ENCODE peak calls at places on chromosome 12, in nine cellular contexts. One of them, this sample, is unnamed.

GRCh38 chr12:15629108-15629507 is 160.1 kb downstream of the EPS8 start:
- DNase-seq in CD8-positive, alpha-beta memory T cell: no peak
- DNase-seq in colonic mucosa: peak
- DNase-seq in left lung: no peak
- DNase-seq in upper lobe of right lung: no peak
- DNase-seq in CD4-positive, alpha-beta T cell: no peak
- DNase-seq in adrenal gland: peak
- DNase-seq in suprapubic skin: peak
- DNase-seq in neural progenitor cell: peak
- DNase-seq in this sample: no peak

GRCh38 chr12:90695415-90695814 is 259.6 kb downstream of the CCER1 start:
- DNase-seq in suprapubic skin: no peak
- DNase-seq in neural progenitor cell: no peak
- DNase-seq in CD8-positive, alpha-beta memory T cell: no peak
- DNase-seq in left lung: no peak
- DNase-seq in upper lobe of right lung: no peak
- DNase-seq in colonic mucosa: no peak
- DNase-seq in adrenal gland: no peak
- DNase-seq in CD4-positive, alpha-beta T cell: no peak
- DNase-seq in this sample: no peak

GRCh38 chr12:54294152-54294913 is 6.5 kb downstream of the NFE2 start:
- DNase-seq in upper lobe of right lung: peak
- DNase-seq in CD8-positive, alpha-beta memory T cell: peak
- DNase-seq in neural progenitor cell: peak
- DNase-seq in adrenal gland: peak
- DNase-seq in CD4-positive, alpha-beta T cell: peak
- DNase-seq in colonic mucosa: peak
- DNase-seq in suprapubic skin: no peak
- DNase-seq in left lung: peak
- DNase-seq in this sample: peak

GRCh38 chr12:63410197-63410596 is 258.1 kb downstream of the DPY19L2 start:
- DNase-seq in colonic mucosa: no peak
- DNase-seq in neural progenitor cell: peak
- DNase-seq in CD4-positive, alpha-beta T cell: no peak
- DNase-seq in upper lobe of right lung: no peak
- DNase-seq in suprapubic skin: no peak
- DNase-seq in CD8-positive, alpha-beta memory T cell: no peak
- DNase-seq in left lung: no peak
- DNase-seq in adrenal gland: no peak
- DNase-seq in this sample: no peak

GRCh38 chr12:98737327-98737722 is 92.2 kb downstream of the APAF1 start:
- DNase-seq in CD8-positive, alpha-beta memory T cell: no peak
- DNase-seq in colonic mucosa: no peak
- DNase-seq in suprapubic skin: no peak
- DNase-seq in left lung: no peak
- DNase-seq in upper lobe of right lung: no peak
- DNase-seq in CD4-positive, alpha-beta T cell: no peak
- DNase-seq in adrenal gland: no peak
- DNase-seq in neural progenitor cell: no peak
- DNase-seq in this sample: no peak

GRCh38 chr12:124626841-124627502 is 59.6 kb upstream of the NCOR2 start:
- DNase-seq in colonic mucosa: peak
- DNase-seq in neural progenitor cell: no peak
- DNase-seq in CD8-positive, alpha-beta memory T cell: no peak
- DNase-seq in upper lobe of right lung: no peak
- DNase-seq in CD4-positive, alpha-beta T cell: no peak
- DNase-seq in left lung: no peak
- DNase-seq in adrenal gland: peak
- DNase-seq in suprapubic skin: no peak
- DNase-seq in this sample: no peak

GRCh38 chr12:122067966-122068365 is 10.6 kb upstream of the MLXIP start:
- DNase-seq in neural progenitor cell: no peak
- DNase-seq in colonic mucosa: no peak
- DNase-seq in suprapubic skin: no peak
- DNase-seq in upper lobe of right lung: no peak
- DNase-seq in left lung: no peak
- DNase-seq in CD4-positive, alpha-beta T cell: no peak
- DNase-seq in adrenal gland: peak
- DNase-seq in CD8-positive, alpha-beta memory T cell: no peak
- DNase-seq in this sample: no peak

GRCh38 chr12:4121506-4122020 is 152.0 kb upstream of the CCND2 start:
- DNase-seq in neural progenitor cell: no peak
- DNase-seq in CD8-positive, alpha-beta memory T cell: no peak
- DNase-seq in colonic mucosa: peak
- DNase-seq in upper lobe of right lung: no peak
- DNase-seq in suprapubic skin: no peak
- DNase-seq in CD4-positive, alpha-beta T cell: no peak
- DNase-seq in left lung: no peak
- DNase-seq in adrenal gland: no peak
- DNase-seq in this sample: no peak

GRCh38 chr12:45914090-45914489 is 76.3 kb downstream of the SCAF11 start:
- DNase-seq in neural progenitor cell: peak
- DNase-seq in CD8-positive, alpha-beta memory T cell: no peak
- DNase-seq in adrenal gland: no peak
- DNase-seq in left lung: no peak
- DNase-seq in colonic mucosa: no peak
- DNase-seq in upper lobe of right lung: no peak
- DNase-seq in suprapubic skin: no peak
- DNase-seq in CD4-positive, alpha-beta T cell: no peak
- DNase-seq in this sample: no peak
- H3K27ac ChIP-seq in neural progenitor cell: no peak
- H3K27ac ChIP-seq in CD8-positive, alpha-beta memory T cell: no peak
- H3K27ac ChIP-seq in adrenal gland: no peak
- H3K27ac ChIP-seq in left lung: no peak
- H3K27ac ChIP-seq in colonic mucosa: no peak
- H3K27ac ChIP-seq in upper lobe of right lung: no peak
- H3K27ac ChIP-seq in suprapubic skin: no peak
- H3K27ac ChIP-seq in CD4-positive, alpha-beta T cell: no peak
- H3K27ac ChIP-seq in this sample: no peak

GRCh38 chr12:113899042-113899843 is 66.9 kb downstream of the RBM19 start:
- DNase-seq in adrenal gland: no peak
- DNase-seq in upper lobe of right lung: no peak
- DNase-seq in suprapubic skin: no peak
- DNase-seq in neural progenitor cell: no peak
- DNase-seq in colonic mucosa: no peak
- DNase-seq in CD8-positive, alpha-beta memory T cell: no peak
- DNase-seq in left lung: no peak
- DNase-seq in CD4-positive, alpha-beta T cell: no peak
- DNase-seq in this sample: no peak

GRCh38 chr12:113900711-113901110 is 65.4 kb downstream of the RBM19 start:
- DNase-seq in neural progenitor cell: no peak
- DNase-seq in CD8-positive, alpha-beta memory T cell: no peak
- DNase-seq in left lung: no peak
- DNase-seq in suprapubic skin: no peak
- DNase-seq in colonic mucosa: no peak
- DNase-seq in CD4-positive, alpha-beta T cell: no peak
- DNase-seq in adrenal gland: no peak
- DNase-seq in upper lobe of right lung: no peak
- DNase-seq in this sample: no peak

GRCh38 chr12:113897406-113897805 is 68.7 kb downstream of the RBM19 start:
- DNase-seq in neural progenitor cell: no peak
- DNase-seq in suprapubic skin: no peak
- DNase-seq in CD4-positive, alpha-beta T cell: no peak
- DNase-seq in upper lobe of right lung: no peak
- DNase-seq in adrenal gland: no peak
- DNase-seq in left lung: no peak
- DNase-seq in CD8-positive, alpha-beta memory T cell: no peak
- DNase-seq in colonic mucosa: no peak
- DNase-seq in this sample: no peak

GRCh38 chr12:113898466-113898865 is 67.7 kb downstream of the RBM19 start:
- DNase-seq in neural progenitor cell: no peak
- DNase-seq in upper lobe of right lung: no peak
- DNase-seq in suprapubic skin: no peak
- DNase-seq in CD4-positive, alpha-beta T cell: no peak
- DNase-seq in colonic mucosa: no peak
- DNase-seq in adrenal gland: no peak
- DNase-seq in left lung: no peak
- DNase-seq in CD8-positive, alpha-beta memory T cell: no peak
- DNase-seq in this sample: no peak

DNA sequence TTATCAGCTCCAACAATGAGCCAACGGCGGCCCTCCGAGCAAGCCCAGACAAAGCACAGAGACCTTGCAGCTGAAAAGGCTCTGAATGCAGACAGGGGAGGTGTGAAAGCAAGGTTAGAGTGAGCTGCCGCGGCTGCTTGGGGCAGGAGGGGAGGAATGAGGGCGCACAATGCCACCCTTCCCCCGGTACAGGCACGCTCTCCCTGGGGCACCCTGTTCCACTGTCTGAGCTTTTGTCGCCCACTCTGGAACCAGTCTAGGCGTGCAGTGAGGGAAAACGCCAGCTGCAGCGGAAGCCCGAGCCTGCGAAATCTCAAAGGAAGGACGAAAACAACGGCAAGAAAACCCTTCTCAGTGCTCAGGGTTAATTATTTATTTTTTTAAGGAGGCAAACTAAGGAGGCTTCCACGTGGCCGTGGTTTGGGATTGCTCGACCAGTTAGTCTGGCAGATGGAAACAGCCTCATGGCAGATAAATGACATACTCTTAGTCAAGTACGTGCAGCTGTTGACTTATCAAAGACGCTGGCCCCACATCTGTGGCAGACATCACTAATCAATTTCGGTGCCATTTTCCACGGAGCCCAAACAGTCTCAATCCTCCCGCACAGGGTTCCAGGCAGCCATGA is 66.2 kb downstream of the RBM19 start:
- DNase-seq in adrenal gland: no peak
- DNase-seq in neural progenitor cell: peak
- DNase-seq in CD8-positive, alpha-beta memory T cell: no peak
- DNase-seq in left lung: no peak
- DNase-seq in colonic mucosa: no peak
- DNase-seq in upper lobe of right lung: no peak
- DNase-seq in suprapubic skin: no peak
- DNase-seq in CD4-positive, alpha-beta T cell: no peak
- DNase-seq in this sample: no peak
- H3K27ac ChIP-seq in adrenal gland: no peak
- H3K27ac ChIP-seq in neural progenitor cell: no peak
- H3K27ac ChIP-seq in CD8-positive, alpha-beta memory T cell: no peak
- H3K27ac ChIP-seq in left lung: no peak
- H3K27ac ChIP-seq in colonic mucosa: no peak
- H3K27ac ChIP-seq in upper lobe of right lung: no peak
- H3K27ac ChIP-seq in suprapubic skin: peak
- H3K27ac ChIP-seq in CD4-positive, alpha-beta T cell: no peak
- H3K27ac ChIP-seq in this sample: no peak

DNA sequence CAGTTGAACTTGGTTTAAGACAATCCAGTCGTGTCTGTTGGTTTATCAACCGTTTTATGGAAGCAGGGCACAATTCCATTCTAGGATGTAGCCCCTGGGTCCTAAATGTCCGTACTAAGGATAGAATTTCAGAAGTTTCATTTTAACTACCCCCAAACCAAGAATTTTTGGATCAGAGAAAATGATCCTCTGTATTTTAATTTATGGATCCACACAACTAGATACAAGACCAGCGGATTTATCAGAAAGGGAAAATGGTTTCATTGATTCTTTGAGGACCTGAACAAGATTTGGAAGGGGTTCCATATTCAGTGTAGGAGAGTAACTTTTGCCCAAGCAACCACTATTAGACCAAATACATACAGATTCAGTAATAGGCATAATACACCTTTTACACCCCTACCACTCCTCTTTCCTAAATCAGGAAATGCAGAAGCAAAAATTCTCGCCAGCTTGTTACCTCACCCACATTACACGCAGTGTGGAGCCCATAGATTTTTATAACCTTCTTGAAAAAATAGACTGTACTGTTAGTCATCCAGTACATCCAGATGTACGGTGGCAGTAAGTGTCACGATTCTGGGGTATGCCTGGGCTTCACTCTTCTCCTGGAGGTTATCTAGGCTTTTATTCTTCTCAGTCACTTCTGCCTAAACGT is 1.4 kb upstream of the FBXL14 start:
- DNase-seq in CD4-positive, alpha-beta T cell: no peak
- DNase-seq in upper lobe of right lung: no peak
- DNase-seq in neural progenitor cell: no peak
- DNase-seq in adrenal gland: no peak
- DNase-seq in suprapubic skin: no peak
- DNase-seq in left lung: no peak
- DNase-seq in CD8-positive, alpha-beta memory T cell: no peak
- DNase-seq in colonic mucosa: peak
- DNase-seq in this sample: no peak
- H3K27ac ChIP-seq in CD4-positive, alpha-beta T cell: peak
- H3K27ac ChIP-seq in upper lobe of right lung: peak
- H3K27ac ChIP-seq in neural progenitor cell: no peak
- H3K27ac ChIP-seq in adrenal gland: peak
- H3K27ac ChIP-seq in suprapubic skin: peak
- H3K27ac ChIP-seq in left lung: peak
- H3K27ac ChIP-seq in CD8-positive, alpha-beta memory T cell: no peak
- H3K27ac ChIP-seq in colonic mucosa: peak
- H3K27ac ChIP-seq in this sample: peak

DNA sequence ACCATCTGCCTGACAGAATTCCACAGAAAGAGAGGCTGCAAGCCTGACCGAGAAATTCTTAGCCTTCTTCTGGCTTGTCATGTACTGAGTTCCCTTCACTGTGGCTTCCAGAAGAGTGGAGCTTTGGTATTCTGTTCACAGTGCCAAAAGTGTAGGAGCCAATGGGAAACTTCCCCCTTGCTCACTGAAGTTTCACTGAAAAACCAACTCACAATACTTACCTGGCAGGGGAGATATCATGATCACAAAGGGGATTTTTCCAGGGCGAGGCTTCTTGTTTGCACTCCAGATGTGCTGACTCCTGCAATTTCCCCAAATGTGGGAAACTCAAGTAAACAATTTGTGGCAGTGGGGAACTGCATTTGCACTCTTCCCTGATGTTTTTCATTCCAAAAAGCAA is 31.7 kb upstream of the MMP19 start:
- DNase-seq in CD4-positive, alpha-beta T cell: no peak
- DNase-seq in left lung: no peak
- DNase-seq in colonic mucosa: no peak
- DNase-seq in CD8-positive, alpha-beta memory T cell: no peak
- DNase-seq in neural progenitor cell: peak
- DNase-seq in suprapubic skin: no peak
- DNase-seq in upper lobe of right lung: no peak
- DNase-seq in adrenal gland: no peak
- DNase-seq in this sample: no peak
- H3K27ac ChIP-seq in CD4-positive, alpha-beta T cell: no peak
- H3K27ac ChIP-seq in left lung: peak
- H3K27ac ChIP-seq in colonic mucosa: no peak
- H3K27ac ChIP-seq in CD8-positive, alpha-beta memory T cell: no peak
- H3K27ac ChIP-seq in neural progenitor cell: no peak
- H3K27ac ChIP-seq in suprapubic skin: no peak
- H3K27ac ChIP-seq in upper lobe of right lung: no peak
- H3K27ac ChIP-seq in adrenal gland: no peak
- H3K27ac ChIP-seq in this sample: no peak

DNA sequence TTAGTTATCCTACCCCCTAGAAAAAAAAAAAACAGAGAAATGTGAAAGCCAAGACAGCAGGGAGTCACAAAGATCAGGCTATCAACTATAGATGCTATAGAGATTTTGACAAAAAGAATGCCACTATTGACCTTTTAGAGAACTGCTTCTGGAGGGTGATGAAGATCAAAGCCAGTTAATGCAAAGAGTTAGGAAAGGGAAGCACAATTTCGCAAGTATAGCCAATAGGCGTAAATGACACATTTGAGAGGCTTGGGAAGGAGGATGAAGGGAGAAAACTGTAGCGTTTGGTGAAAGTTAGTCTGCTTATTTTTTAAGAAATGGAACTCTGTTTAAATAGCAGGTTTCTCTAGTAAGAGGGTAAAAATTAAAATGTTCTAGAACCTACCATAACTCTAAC is 190.7 kb downstream of the DUSP6 start:
- DNase-seq in CD8-positive, alpha-beta memory T cell: no peak
- DNase-seq in left lung: no peak
- DNase-seq in adrenal gland: no peak
- DNase-seq in colonic mucosa: no peak
- DNase-seq in upper lobe of right lung: no peak
- DNase-seq in CD4-positive, alpha-beta T cell: no peak
- DNase-seq in suprapubic skin: no peak
- DNase-seq in neural progenitor cell: no peak
- DNase-seq in this sample: no peak
- H3K27ac ChIP-seq in CD8-positive, alpha-beta memory T cell: no peak
- H3K27ac ChIP-seq in left lung: no peak
- H3K27ac ChIP-seq in adrenal gland: no peak
- H3K27ac ChIP-seq in colonic mucosa: peak
- H3K27ac ChIP-seq in upper lobe of right lung: no peak
- H3K27ac ChIP-seq in CD4-positive, alpha-beta T cell: no peak
- H3K27ac ChIP-seq in suprapubic skin: peak
- H3K27ac ChIP-seq in neural progenitor cell: no peak
- H3K27ac ChIP-seq in this sample: no peak